ENCODE peak calls at places on chromosomes 7 and 10, in five cellular contexts. D is GM13977, A is uterus, T is adrenal gland, J is GM23338. B is an unnamed sample.

GRCh38 chr7:102431617-102432298 is 1.6 kb upstream of the ORAI2 start:
- DNase-seq in T (no peak), J (no peak), D (peak; percentile 64), A (no peak), B (peak; percentile 66)

GRCh38 chr10:3671431-3671955 is 113.5 kb downstream of the KLF6 start:
- DNase-seq in D (no peak), J (peak; percentile 21), T (no peak), A (no peak), B (no peak)

GRCh38 chr7:74479961-74480829 is 26.5 kb downstream of the GTF2IRD1 start:
- DNase-seq in D (peak; percentile 54), J (peak; percentile 89), A (peak; percentile 76), T (peak; percentile 95), B (peak; percentile 9)

GRCh38 chr10:120172371-120172770 is 279.8 kb downstream of the SEC23IP start:
- DNase-seq in J (peak; percentile 8), A (no peak), T (no peak), D (no peak), B (no peak)

GRCh38 chr10:77320852-77321496 is 316.6 kb downstream of the KCNMA1 start:
- DNase-seq in A (no peak), D (no peak), T (no peak), J (no peak), B (no peak)

GRCh38 chr7:94382746-94383145 is 11.9 kb upstream of the COL1A2 start:
- DNase-seq in T (no peak), J (no peak), D (no peak), A (no peak), B (no peak)

GRCh38 chr7:143288836-143289235 is 685 bp downstream of the CASP2 start:
- DNase-seq in J (peak; percentile 19), T (no peak), A (no peak), D (no peak), B (no peak)

GRCh38 chr10:96850113-96850512 is 18.0 kb downstream of the LCOR start:
- DNase-seq in J (no peak), T (peak; percentile 22), D (no peak), A (no peak), B (no peak)

GRCh38 chr10:126854726-126855125 is 50.5 kb upstream of the DOCK1 start:
- DNase-seq in J (no peak), A (no peak), T (no peak), D (no peak), B (no peak)

GRCh38 chr7:35849158-35849831 is 48.4 kb downstream of the SEPTIN7 start:
- DNase-seq in T (no peak), D (no peak), A (no peak), J (peak; percentile 49), B (no peak)

GRCh38 chr10:23035569-23035968 is 59.8 kb upstream of the MSRB2 start:
- DNase-seq in J (peak; percentile 84), D (no peak), T (no peak), A (no peak), B (no peak)
- TF ChIP-seq CTCF in J (peak; percentile 68), D (no peak), T (no peak), A (no peak), B (no peak)

GRCh38 chr7:78435355-78435754 is 636.8 kb downstream of the PHTF2 start:
- DNase-seq in J (no peak), T (no peak), D (no peak), A (no peak), B (no peak)

GRCh38 chr7:78437118-78437517 is 638.5 kb downstream of the PHTF2 start:
- DNase-seq in T (no peak), D (no peak), J (no peak), A (no peak), B (no peak)

GRCh38 chr7:78438433-78438832 is 639.9 kb downstream of the PHTF2 start:
- DNase-seq in T (no peak), D (no peak), J (no peak), A (no peak), B (no peak)

GRCh38 chr7:78433421-78433820 is 634.8 kb downstream of the PHTF2 start:
- DNase-seq in T (no peak), D (no peak), J (no peak), A (no peak), B (no peak)

GRCh38 chr7:78434281-78434680 is 635.7 kb downstream of the PHTF2 start:
- DNase-seq in T (no peak), D (no peak), J (peak; percentile 62), A (no peak), B (no peak)
- TF ChIP-seq CTCF in T (no peak), D (no peak), J (peak; percentile 73), A (no peak), B (no peak)

GRCh38 chr7:117401293-117402002 is 25.8 kb downstream of the ASZ1 start:
- DNase-seq in D (no peak), T (no peak), J (peak; percentile 58), A (no peak), B (no peak)
- TF ChIP-seq CTCF in D (peak; percentile 20), T (no peak), J (peak; percentile 37), A (no peak), B (no peak)

DNA sequence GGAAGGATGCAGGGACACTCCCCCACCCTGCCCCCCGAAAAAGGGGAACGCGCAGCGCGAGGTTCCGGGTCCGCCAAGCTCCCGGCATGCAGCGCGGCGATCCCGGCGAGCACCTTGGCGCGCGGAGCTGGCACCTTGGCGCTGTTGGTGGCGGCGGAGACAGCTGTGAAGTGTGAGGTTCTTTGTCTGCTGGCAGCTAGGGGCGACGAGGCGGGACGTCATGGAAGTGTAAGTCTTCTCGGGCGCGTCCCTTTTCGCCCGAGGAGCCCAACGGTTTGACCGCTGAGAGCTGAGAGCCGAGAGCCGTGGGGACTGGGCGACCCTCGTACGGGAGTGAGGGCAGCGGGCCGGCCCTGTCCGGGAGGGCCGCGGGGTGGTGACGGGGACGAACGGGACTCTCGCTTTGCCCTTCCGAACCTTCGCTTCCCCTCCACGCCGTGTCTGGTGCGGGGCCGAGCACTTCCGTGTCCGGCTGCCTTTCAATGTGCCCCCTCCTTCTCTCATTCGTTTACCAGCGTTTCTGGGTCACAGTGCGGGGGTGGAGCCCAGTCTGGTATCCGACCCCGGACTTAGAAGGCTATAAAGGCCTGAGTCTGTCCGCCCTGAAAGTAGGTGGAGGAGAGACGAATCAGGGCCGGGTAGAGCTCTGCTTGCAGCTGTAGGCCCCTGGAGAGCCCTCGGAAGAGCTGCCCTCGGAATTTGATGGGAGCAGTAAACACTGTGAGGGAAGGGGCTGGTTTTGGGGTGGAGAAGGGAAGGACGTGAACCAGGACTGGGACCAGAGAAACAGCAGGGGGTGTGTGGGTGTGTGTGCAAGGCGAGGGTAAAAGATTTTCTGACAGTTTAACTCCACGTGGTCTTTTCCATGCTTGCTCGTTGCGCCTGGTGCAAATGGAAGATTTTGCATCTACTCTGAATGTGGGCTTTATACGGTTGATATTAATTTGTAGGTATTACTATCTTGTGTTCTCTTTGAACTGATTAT is at the start of gene CRCP:
- DNase-seq in A (peak; percentile 81), J (peak; percentile 87), D (peak; percentile 89), T (peak; percentile 89), B (peak; percentile 87)
- TF ChIP-seq CTCF in A (no peak), J (no peak), D (peak; percentile 31), T (peak; percentile 21), B (no peak)

DNA sequence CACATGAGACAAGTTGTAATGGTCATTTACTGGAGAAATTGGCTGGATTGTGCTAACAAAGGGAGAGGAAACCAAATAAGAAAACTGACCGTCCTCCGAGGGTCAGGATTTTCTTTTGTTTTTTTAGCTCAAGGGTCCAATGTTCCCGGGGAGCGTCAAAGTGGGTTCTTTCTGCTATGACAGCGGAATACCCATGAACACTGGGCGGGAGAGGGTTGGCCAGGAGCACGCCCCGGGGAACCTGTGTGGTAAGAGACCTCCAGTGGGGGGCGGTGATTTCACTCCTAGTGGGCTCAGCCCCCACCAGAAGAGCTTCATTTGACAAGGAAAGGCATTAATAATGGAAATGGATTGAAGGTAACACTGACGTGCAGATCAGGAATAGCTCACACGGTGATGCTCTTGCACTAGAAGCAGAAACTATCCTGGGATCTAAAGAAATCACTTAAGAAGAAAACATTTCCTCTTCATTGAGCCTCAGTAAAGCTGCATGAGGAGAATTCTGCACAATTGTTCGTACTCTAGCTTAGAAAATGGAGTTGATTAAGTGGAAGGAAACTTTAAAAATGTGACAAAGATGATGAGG is 627.0 kb downstream of the SUGCT start:
- DNase-seq in D (no peak), T (no peak), A (no peak), J (peak; percentile 23), B (no peak)
- TF ChIP-seq CTCF in D (no peak), T (no peak), A (no peak), J (peak; percentile 32), B (no peak)

GRCh38 chr7:132656846-132657776 is 80.8 kb upstream of the PLXNA4 start:
- DNase-seq in A (no peak), D (no peak), T (no peak), J (peak; percentile 61), B (peak; percentile 34)
- TF ChIP-seq CTCF in A (no peak), D (peak; percentile 27), T (peak; percentile 24), J (peak; percentile 63), B (peak; percentile 66)

GRCh38 chr7:122675621-122676020 is 23.3 kb downstream of the RNF133 start:
- DNase-seq in T (no peak), D (no peak), J (peak; percentile 43), A (no peak), B (no peak)
- TF ChIP-seq CTCF in T (no peak), D (no peak), J (peak; percentile 72), A (no peak), B (no peak)

GRCh38 chr10:1596482-1596881 is 140.8 kb downstream of the ADARB2 start:
- DNase-seq in A (no peak), J (no peak), T (no peak), D (no peak), B (no peak)

GRCh38 chr10:1595726-1596125 is 141.6 kb downstream of the ADARB2 start:
- DNase-seq in J (no peak), T (no peak), A (no peak), D (no peak), B (no peak)

GRCh38 chr10:1598393-1599153 is 138.8 kb downstream of the ADARB2 start:
- DNase-seq in A (no peak), J (no peak), T (no peak), D (no peak), B (no peak)

GRCh38 chr10:1595242-1595600 is 142.1 kb downstream of the ADARB2 start:
- DNase-seq in T (no peak), A (no peak), D (no peak), J (no peak), B (no peak)

GRCh38 chr10:1597370-1598146 is 139.8 kb downstream of the ADARB2 start:
- DNase-seq in T (no peak), A (no peak), J (no peak), D (no peak), B (no peak)
- TF ChIP-seq CTCF in T (no peak), A (no peak), J (no peak), D (no peak), B (no peak)

DNA sequence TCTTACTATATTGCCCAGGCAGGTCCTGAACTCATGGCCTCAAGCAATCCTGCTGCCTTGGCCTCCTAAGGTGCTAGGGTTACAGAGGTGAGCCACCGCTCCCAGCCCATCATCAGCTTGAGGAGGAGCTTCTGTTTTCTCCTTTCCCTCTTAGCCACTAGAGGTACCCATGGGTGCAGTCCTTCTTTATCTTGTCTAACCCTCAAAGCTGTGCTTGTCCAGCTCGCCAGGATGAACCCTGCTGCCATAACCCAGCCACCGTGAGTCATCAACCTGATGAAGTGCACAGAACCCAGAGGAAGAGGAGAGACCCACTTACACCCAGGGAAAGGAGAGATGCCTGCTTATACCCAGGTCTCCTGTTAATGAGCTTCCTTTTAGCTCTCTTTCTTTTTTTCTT is 133.4 kb downstream of the CUL2 start:
- DNase-seq in T (no peak), D (no peak), J (no peak), A (no peak), B (no peak)
- TF ChIP-seq CTCF in T (no peak), D (no peak), J (no peak), A (no peak), B (no peak)